ENCODE peak calls at places on chromosomes 1 and 21, in four cellular contexts. One of them, this sample, is unnamed.
A peak's percentile ranks its signal among the peaks of the same experiment; 100 is the strongest.

GRCh38 chr21:19048088-19048672 is 644.6 kb upstream of the TMPRSS15 start:
- DNase-seq in pancreas: no peak
- DNase-seq in breast epithelium: no peak
- DNase-seq in Calu3: no peak
- DNase-seq in this sample: no peak

GRCh38 chr1:67019121-67019520 is 34.8 kb downstream of the SLC35D1 start:
- DNase-seq in breast epithelium: no peak
- DNase-seq in Calu3: no peak
- DNase-seq in pancreas: no peak
- DNase-seq in this sample: no peak

GRCh38 chr1:43930168-43930948 is 3.2 kb upstream of the ARTN start:
- DNase-seq in Calu3: peak; percentile 39
- DNase-seq in breast epithelium: no peak
- DNase-seq in pancreas: no peak
- DNase-seq in this sample: no peak

GRCh38 chr1:101039245-101039644 is 13.7 kb upstream of the DPH5 start:
- DNase-seq in pancreas: no peak
- DNase-seq in breast epithelium: no peak
- DNase-seq in Calu3: no peak
- DNase-seq in this sample: no peak

GRCh38 chr1:222777977-222778376 is 36.9 kb upstream of the DISP1 start:
- DNase-seq in pancreas: no peak
- DNase-seq in breast epithelium: no peak
- DNase-seq in Calu3: no peak
- DNase-seq in this sample: no peak

GRCh38 chr1:73736125-73736524 is 461.9 kb downstream of the LRRIQ3 start:
- DNase-seq in breast epithelium: no peak
- DNase-seq in pancreas: no peak
- DNase-seq in Calu3: no peak
- DNase-seq in this sample: no peak

GRCh38 chr1:183159960-183160359 is 26.1 kb upstream of the LAMC2 start:
- DNase-seq in Calu3: peak; percentile 98
- DNase-seq in breast epithelium: peak; percentile 78
- DNase-seq in pancreas: no peak
- DNase-seq in this sample: no peak

GRCh38 chr1:199447906-199448305 is 579.6 kb upstream of the NR5A2 start:
- DNase-seq in Calu3: peak; percentile 28
- DNase-seq in pancreas: peak; percentile 46
- DNase-seq in breast epithelium: no peak
- DNase-seq in this sample: no peak

GRCh38 chr1:15621975-15622374 is 4.7 kb downstream of the DDI2 start:
- DNase-seq in breast epithelium: no peak
- DNase-seq in pancreas: no peak
- DNase-seq in Calu3: no peak
- DNase-seq in this sample: no peak

GRCh38 chr1:64516803-64517568 is 47.1 kb downstream of the CACHD1 start:
- DNase-seq in pancreas: no peak
- DNase-seq in breast epithelium: no peak
- DNase-seq in Calu3: no peak
- DNase-seq in this sample: no peak

GRCh38 chr1:89546082-89546889 is 21.7 kb downstream of the LRRC8B start:
- DNase-seq in pancreas: no peak
- DNase-seq in Calu3: no peak
- DNase-seq in breast epithelium: no peak
- DNase-seq in this sample: no peak

GRCh38 chr1:154445040-154445472 is 39.9 kb downstream of the IL6R start:
- DNase-seq in breast epithelium: no peak
- DNase-seq in pancreas: no peak
- DNase-seq in Calu3: no peak
- DNase-seq in this sample: no peak

GRCh38 chr1:214918745-214919144 is 163.8 kb upstream of the KCNK2 start:
- DNase-seq in pancreas: no peak
- DNase-seq in Calu3: no peak
- DNase-seq in breast epithelium: no peak
- DNase-seq in this sample: no peak

GRCh38 chr1:64572222-64572900 is 102.4 kb downstream of the CACHD1 start:
- DNase-seq in pancreas: no peak
- DNase-seq in Calu3: no peak
- DNase-seq in breast epithelium: no peak
- DNase-seq in this sample: no peak

GRCh38 chr1:41390171-41390570 is 28.9 kb downstream of the FOXO6 start:
- DNase-seq in breast epithelium: no peak
- DNase-seq in pancreas: no peak
- DNase-seq in Calu3: no peak
- DNase-seq in this sample: no peak

GRCh38 chr1:237186733-237187132 is 144.7 kb downstream of the RYR2 start:
- DNase-seq in Calu3: no peak
- DNase-seq in breast epithelium: no peak
- DNase-seq in pancreas: no peak
- DNase-seq in this sample: no peak

GRCh38 chr1:43560286-43560685 is 29.6 kb downstream of the PTPRF start:
- DNase-seq in Calu3: no peak
- DNase-seq in pancreas: no peak
- DNase-seq in breast epithelium: no peak
- DNase-seq in this sample: no peak

GRCh38 chr1:231613419-231614349 is 12.9 kb upstream of the DISC1 start:
- DNase-seq in pancreas: no peak
- DNase-seq in breast epithelium: no peak
- DNase-seq in Calu3: no peak
- DNase-seq in this sample: no peak

GRCh38 chr21:34795152-34796141 is 126.7 kb downstream of the CLIC6 start:
- DNase-seq in pancreas: no peak
- DNase-seq in breast epithelium: no peak
- DNase-seq in Calu3: no peak
- DNase-seq in this sample: no peak

GRCh38 chr1:10057744-10058294 is 25.1 kb downstream of the UBE4B start:
- DNase-seq in pancreas: no peak
- DNase-seq in Calu3: no peak
- DNase-seq in breast epithelium: no peak
- DNase-seq in this sample: no peak

GRCh38 chr1:156281281-156282142 is 1.1 kb downstream of the SMG5 start:
- DNase-seq in Calu3: peak; percentile 38
- DNase-seq in pancreas: no peak
- DNase-seq in breast epithelium: no peak
- DNase-seq in this sample: no peak

GRCh38 chr1:224182057-224182865 is 779 bp upstream of the DEGS1 start:
- DNase-seq in Calu3: peak; percentile 16
- DNase-seq in pancreas: no peak
- DNase-seq in breast epithelium: no peak
- DNase-seq in this sample: peak; percentile 18

GRCh38 chr21:32705139-32705538 is 22.7 kb downstream of the SYNJ1 start:
- DNase-seq in pancreas: no peak
- DNase-seq in Calu3: no peak
- DNase-seq in breast epithelium: no peak
- DNase-seq in this sample: no peak

GRCh38 chr1:228018961-228019721 is 12.3 kb downstream of the WNT3A start:
- DNase-seq in pancreas: no peak
- DNase-seq in Calu3: no peak
- DNase-seq in breast epithelium: peak; percentile 45
- DNase-seq in this sample: no peak

GRCh38 chr1:219324629-219325367 is 151.1 kb downstream of the LYPLAL1 start:
- DNase-seq in breast epithelium: no peak
- DNase-seq in Calu3: peak; percentile 25
- DNase-seq in pancreas: no peak
- DNase-seq in this sample: no peak

DNA sequence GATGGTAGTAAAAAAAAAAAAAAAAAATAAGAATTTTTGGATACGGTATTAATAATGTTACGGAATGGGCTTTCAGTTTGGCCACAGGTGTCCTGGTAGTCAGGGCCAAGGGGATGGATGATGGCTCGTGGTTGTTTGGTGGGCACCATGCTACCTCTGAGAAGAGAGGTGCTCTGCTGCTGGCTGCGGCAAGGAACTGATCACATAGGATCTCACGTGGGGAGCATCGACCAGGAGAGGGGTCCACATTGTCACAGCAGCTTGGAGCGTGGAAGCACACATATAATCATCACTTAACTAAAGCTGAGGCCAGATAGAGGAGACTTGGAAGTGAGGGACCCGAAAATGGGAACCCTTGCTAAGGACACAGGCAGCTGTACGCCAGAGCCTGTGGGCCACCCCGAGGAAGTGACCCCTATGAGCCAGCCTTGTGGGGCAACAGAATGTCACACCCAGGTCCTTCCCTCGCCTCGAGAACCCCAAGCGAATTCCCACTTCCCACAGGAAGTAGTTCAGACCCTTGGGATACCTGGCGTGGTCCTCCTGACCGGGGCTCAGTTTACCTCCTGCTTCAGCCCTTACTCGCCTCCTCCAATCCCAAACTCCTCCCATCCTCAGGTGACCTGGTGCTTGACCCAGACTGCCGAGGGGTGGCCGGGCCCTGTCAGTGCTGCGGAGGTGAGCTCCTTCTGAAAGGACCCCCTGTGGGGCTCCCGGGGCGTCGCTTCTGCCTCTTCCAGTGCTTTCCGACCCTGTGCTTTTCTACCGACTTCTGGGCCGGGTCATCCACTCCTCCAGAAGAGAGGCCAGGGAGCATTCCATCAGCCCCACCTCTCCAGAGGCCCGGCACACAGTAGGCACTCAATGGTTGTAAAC is 222.0 kb downstream of the CAMTA1 start:
- DNase-seq in breast epithelium: no peak
- DNase-seq in pancreas: no peak
- DNase-seq in Calu3: no peak
- DNase-seq in this sample: no peak
- TF ChIP-seq CTCF in breast epithelium: no peak
- TF ChIP-seq CTCF in pancreas: no peak
- TF ChIP-seq CTCF in Calu3: no peak
- TF ChIP-seq CTCF in this sample: no peak

GRCh38 chr1:150366416-150367296 is 2.7 kb downstream of the RPRD2 start:
- DNase-seq in pancreas: no peak
- DNase-seq in breast epithelium: no peak
- DNase-seq in Calu3: no peak
- DNase-seq in this sample: no peak

GRCh38 chr1:150363426-150364230 is at the start of gene RPRD2:
- DNase-seq in pancreas: peak; percentile 100
- DNase-seq in breast epithelium: peak; percentile 99
- DNase-seq in Calu3: peak; percentile 99
- DNase-seq in this sample: peak; percentile 90

GRCh38 chr1:150365945-150366344 is 2.0 kb downstream of the RPRD2 start:
- DNase-seq in pancreas: no peak
- DNase-seq in breast epithelium: no peak
- DNase-seq in Calu3: no peak
- DNase-seq in this sample: no peak

GRCh38 chr1:150362721-150363425 is 1.1 kb upstream of the RPRD2 start:
- DNase-seq in breast epithelium: no peak
- DNase-seq in pancreas: no peak
- DNase-seq in Calu3: no peak
- DNase-seq in this sample: no peak

DNA sequence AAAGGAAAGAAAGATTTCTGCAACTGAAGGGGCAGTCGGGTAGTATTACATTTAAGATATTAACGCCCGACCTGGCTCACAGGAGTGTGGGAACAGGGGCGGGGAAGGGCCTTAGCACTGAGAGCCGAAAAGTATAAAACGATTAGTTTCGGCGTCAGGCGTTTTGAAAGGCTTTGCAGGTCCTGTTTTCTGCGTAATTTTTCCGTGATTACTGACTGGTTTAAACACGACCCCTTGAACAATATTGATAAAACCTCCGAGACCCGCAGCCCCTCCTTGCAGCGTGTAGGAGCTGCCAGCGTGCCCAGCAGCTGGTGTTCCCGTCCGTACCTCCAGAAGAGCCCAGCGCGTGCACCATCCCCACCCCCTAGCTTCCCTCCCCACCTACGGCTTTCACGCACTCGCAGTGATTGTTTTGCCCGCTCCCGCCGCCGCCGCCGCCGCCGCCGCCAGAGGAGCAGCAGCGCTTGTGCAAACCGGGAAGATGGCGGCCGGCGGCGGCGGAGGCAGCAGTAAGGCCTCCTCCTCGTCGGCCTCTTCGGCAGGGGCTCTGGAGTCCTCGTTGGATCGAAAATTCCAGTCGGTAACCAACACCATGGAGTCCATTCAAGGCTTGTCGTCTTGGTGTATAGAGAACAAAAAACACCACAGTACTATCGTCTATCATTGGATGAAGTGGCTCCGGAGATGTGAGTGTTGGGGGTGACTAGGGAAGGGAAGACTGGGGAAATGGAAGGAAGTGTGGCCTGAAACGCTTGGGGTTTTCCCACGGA is 470 bp downstream of the RPRD2 start:
- DNase-seq in breast epithelium: peak; percentile 80
- DNase-seq in Calu3: peak; percentile 86
- DNase-seq in pancreas: peak; percentile 91
- DNase-seq in this sample: peak; percentile 73
- TF ChIP-seq CTCF in breast epithelium: no peak
- TF ChIP-seq CTCF in Calu3: no peak
- TF ChIP-seq CTCF in pancreas: no peak
- TF ChIP-seq CTCF in this sample: no peak

DNA sequence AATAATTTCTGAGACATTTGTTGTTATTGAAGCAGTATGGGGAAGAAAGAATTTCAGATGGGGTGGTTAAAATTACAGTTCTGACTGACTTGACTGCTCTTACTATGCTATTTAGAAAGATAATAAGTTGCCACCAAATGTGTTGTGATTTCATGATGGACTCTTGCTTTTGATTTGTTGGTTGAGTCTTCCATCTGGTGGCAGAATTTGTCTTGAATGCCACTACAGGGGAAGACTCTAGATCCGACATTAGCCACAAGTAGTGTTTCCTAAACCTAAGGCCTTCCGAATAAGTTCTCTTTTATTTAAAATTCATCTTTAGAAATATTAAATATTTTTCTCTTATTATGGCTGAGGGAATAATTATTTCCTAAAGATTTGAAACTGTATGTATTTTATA is 190.9 kb upstream of the ADGRL4 start:
- DNase-seq in Calu3: no peak
- DNase-seq in pancreas: no peak
- DNase-seq in breast epithelium: no peak
- DNase-seq in this sample: no peak
- TF ChIP-seq CTCF in Calu3: no peak
- TF ChIP-seq CTCF in pancreas: no peak
- TF ChIP-seq CTCF in breast epithelium: no peak
- TF ChIP-seq CTCF in this sample: no peak

DNA sequence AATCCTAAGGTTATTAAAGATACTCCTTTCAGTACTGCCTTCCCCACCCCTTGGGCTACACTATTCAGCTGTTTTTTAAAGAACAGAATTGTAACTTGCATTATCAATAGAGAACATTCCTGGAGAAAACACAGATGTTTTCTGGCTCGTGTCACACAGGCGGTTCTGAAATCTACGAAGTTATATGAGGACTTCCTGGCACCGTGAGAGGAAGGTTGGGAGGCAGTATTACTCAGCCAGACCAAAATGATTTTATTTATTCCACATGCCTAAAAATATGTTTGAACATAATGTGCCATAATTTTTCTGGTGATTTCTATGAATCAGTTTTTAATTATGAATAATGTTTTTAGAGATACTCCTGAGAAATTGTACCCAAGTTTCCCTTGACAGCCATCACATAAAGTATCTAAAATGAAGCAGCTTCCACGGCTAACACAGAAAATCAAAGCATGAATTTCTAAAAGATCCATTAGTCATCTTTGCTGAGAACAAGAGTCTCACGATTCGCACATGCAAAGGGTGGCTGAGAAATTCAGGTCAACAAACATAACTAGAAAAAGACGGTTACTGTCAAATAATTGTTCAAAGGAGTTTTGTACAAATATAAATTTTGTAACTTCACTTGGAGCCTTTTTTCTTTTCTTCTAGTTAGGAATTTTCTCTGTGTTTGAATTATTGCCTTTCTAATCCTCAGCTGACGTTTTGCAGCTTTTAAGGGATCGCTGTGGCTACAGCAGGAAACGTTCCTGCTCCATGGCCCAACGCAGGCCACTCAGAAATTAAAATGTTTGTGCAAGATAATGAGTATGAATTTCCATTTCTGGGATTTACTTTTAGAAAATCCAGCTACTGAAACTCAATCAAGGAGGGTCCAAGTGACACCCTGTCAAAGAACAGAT is 8.0 kb upstream of the SIM2 start:
- DNase-seq in breast epithelium: no peak
- DNase-seq in pancreas: no peak
- DNase-seq in Calu3: no peak
- DNase-seq in this sample: no peak
- TF ChIP-seq CTCF in breast epithelium: no peak
- TF ChIP-seq CTCF in pancreas: no peak
- TF ChIP-seq CTCF in Calu3: no peak
- TF ChIP-seq CTCF in this sample: no peak